ENCODE peak calls at places on chromosomes 1 and 21, in seven cellular contexts. G is iris pigment epithelial cell; B is progenitor cell of endocrine pancreas; U is stimulated activated CD4-positive, alpha-beta T cell treated with anti-CD3 and anti-CD28 coated beads, Interleukin-15, amount 100 ng/mL, for 24 hours; Z is erythroblast; Q is activated naive CD4-positive, alpha-beta T cell treated with anti-CD3 and anti-CD28 coated beads, Interleukin-2, amount 50 U/mL, for 72 hours; T is GM13976. E is an unnamed sample.

GRCh38 chr21:28663111-28663693 is 329.5 kb downstream of the LTN1 start:
- DNase-seq in U (no peak), B (no peak), G (no peak), Q (no peak), T (no peak), Z (no peak), E (no peak)

GRCh38 chr21:44349847-44350772 is 3.3 kb upstream of the TRPM2 start:
- DNase-seq in T (no peak), U (no peak), Z (no peak), G (no peak), Q (no peak), B (no peak), E (no peak)

GRCh38 chr1:214670098-214670497 is 67.1 kb downstream of the CENPF start:
- DNase-seq in G (peak), T (no peak), Q (no peak), U (no peak), B (no peak), Z (peak), E (no peak)

GRCh38 chr21:44024895-44025353 is 12.8 kb downstream of the TRAPPC10 start:
- DNase-seq in Z (peak), T (no peak), U (no peak), G (peak), B (no peak), Q (no peak), E (no peak)

GRCh38 chr1:155286544-155286943 is 9.3 kb downstream of the HCN3 start:
- DNase-seq in G (no peak), U (no peak), T (no peak), Q (no peak), B (no peak), Z (no peak), E (no peak)

GRCh38 chr1:241250465-241250864 is 106.5 kb downstream of the RGS7 start:
- DNase-seq in Q (no peak), Z (no peak), U (no peak), T (no peak), G (no peak), B (no peak), E (no peak)

GRCh38 chr1:156766288-156767100 is 841 bp upstream of the PRCC start:
- DNase-seq in T (peak), G (peak), Z (no peak), B (no peak), Q (no peak), U (no peak), E (no peak)

GRCh38 chr1:94806451-94806861 is 13.7 kb upstream of the SLC44A3 start:
- DNase-seq in B (no peak), G (peak), T (no peak), Q (no peak), Z (no peak), U (no peak), E (no peak)

GRCh38 chr1:178143730-178144343 is 49.9 kb downstream of the RASAL2 start:
- DNase-seq in T (no peak), Q (no peak), B (no peak), Z (no peak), U (no peak), G (peak), E (no peak)

GRCh38 chr1:41513388-41513745 is 28.9 kb upstream of the EDN2 start:
- DNase-seq in Q (peak), Z (peak), B (no peak), U (peak), T (peak), G (no peak), E (no peak)

GRCh38 chr1:150406483-150406882 is 42.5 kb downstream of the RPRD2 start:
- DNase-seq in T (no peak), G (peak), B (no peak), U (no peak), Z (no peak), Q (no peak), E (no peak)

GRCh38 chr1:109256971-109257681 is 7.8 kb downstream of the CELSR2 start:
- DNase-seq in T (no peak), Q (no peak), U (no peak), B (no peak), G (no peak), Z (no peak), E (no peak)

GRCh38 chr1:229643996-229644748 is 18.1 kb downstream of the URB2 start:
- DNase-seq in G (peak), T (no peak), B (no peak), Q (no peak), U (no peak), Z (no peak), E (peak)

GRCh38 chr1:23657659-23658275 is 33.8 kb upstream of the RPL11 start:
- DNase-seq in B (peak), U (peak), G (peak), Z (peak), T (peak), Q (peak), E (peak)

GRCh38 chr1:7159116-7159781 is 374.0 kb downstream of the CAMTA1 start:
- DNase-seq in B (no peak), Z (no peak), Q (no peak), G (no peak), U (no peak), T (no peak), E (no peak)

GRCh38 chr1:68355614-68356013 is 94.1 kb downstream of the RPE65 start:
- DNase-seq in B (no peak), U (no peak), Z (no peak), Q (no peak), T (no peak), G (no peak), E (no peak)

GRCh38 chr21:33947451-33948095 is 32.0 kb upstream of the ATP5PO start:
- DNase-seq in Z (peak), T (peak), U (peak), B (peak), Q (peak), G (peak), E (peak)

GRCh38 chr1:19313961-19314882 is 2.1 kb downstream of the SLC66A1 start:
- DNase-seq in Z (peak), G (no peak), Q (no peak), U (no peak), B (no peak), T (no peak), E (peak)

GRCh38 chr21:25895565-25896205 is 160.9 kb downstream of the GABPA start:
- DNase-seq in Z (peak), U (peak), B (no peak), T (no peak), Q (no peak), G (peak), E (peak)

GRCh38 chr1:202745313-202745888 is 35.1 kb upstream of the SYT2 start:
- DNase-seq in G (no peak), U (no peak), Z (no peak), B (no peak), T (no peak), Q (no peak), E (no peak)

GRCh38 chr1:215083408-215083961 is 948 bp downstream of the KCNK2 start:
- DNase-seq in T (no peak), U (no peak), Q (no peak), G (peak), Z (no peak), B (peak), E (no peak)

GRCh38 chr1:111441573-111442192 is 7.4 kb downstream of the WDR77 start:
- DNase-seq in B (peak), Q (peak), T (peak), G (peak), Z (peak), U (peak), E (peak)

GRCh38 chr1:40810915-40811314 is 27.3 kb downstream of the KCNQ4 start:
- DNase-seq in Z (peak), Q (no peak), B (no peak), U (no peak), T (no peak), G (no peak), E (no peak)

GRCh38 chr1:96309783-96310182 is 411.8 kb upstream of the PTBP2 start:
- DNase-seq in Z (no peak), B (no peak), G (peak), Q (no peak), T (no peak), U (no peak), E (no peak)

GRCh38 chr1:3539707-3540425 is 71.4 kb downstream of the MEGF6 start:
- DNase-seq in T (no peak), B (no peak), G (peak), Q (no peak), U (no peak), Z (no peak), E (no peak)

GRCh38 chr21:38434913-38435533 is 63.3 kb downstream of the ERG start:
- DNase-seq in Z (no peak), T (no peak), Q (no peak), G (peak), B (no peak), U (no peak), E (no peak)

GRCh38 chr1:58818075-58818474 is 34.2 kb upstream of the JUN start:
- DNase-seq in T (no peak), U (no peak), B (no peak), Q (no peak), G (peak), Z (no peak), E (no peak)

GRCh38 chr1:153677718-153678518 is 570 bp upstream of the NPR1 start:
- DNase-seq in Z (peak), Q (peak), G (peak), U (peak), T (peak), B (peak), E (peak)

E was measured in Karpas-422.